ENCODE peak calls at places on chromosomes 13 and 19, in nine cellular contexts. E is ACHN; O is left lung; C is activated T-helper 2 cell treated with anti-CD3 and anti-CD28 coated beads, Interferon-gamma antibody, Interleukin-2, Interleukin-4, amounts not matched to agents 10 μg/mL and 5 μg/mL and 100 μg/mL, durations not matched to agents 14 hours and 24 hours and 36 hours; J is neuronal stem cell; K is HCT116; Y is EL; Z is GM12865; M is astrocyte of the spinal cord. Q is an unnamed sample.

GRCh38 chr13:114313061-114313860 is 1.0 kb upstream of the CHAMP1 start:
- DNase-seq in E (peak; percentile 17), O (no peak), C (no peak), J (no peak), K (no peak), Y (peak; percentile 55), Z (peak; percentile 83), M (no peak), Q (peak; percentile 7)

GRCh38 chr13:67069117-67069767 is 160.9 kb downstream of the PCDH9 start:
- DNase-seq in E (no peak), O (no peak), C (no peak), J (no peak), K (no peak), Y (no peak), Z (no peak), M (no peak), Q (no peak)

GRCh38 chr19:594265-594870 is 4.7 kb downstream of the HCN2 start:
- DNase-seq in E (no peak), O (no peak), C (no peak), J (no peak), K (no peak), Y (no peak), Z (no peak), M (no peak), Q (no peak)

GRCh38 chr13:42847891-42848663 is 66.7 kb downstream of the FAM216B start:
- DNase-seq in E (no peak), O (no peak), C (no peak), J (no peak), K (no peak), Y (no peak), Z (no peak), M (peak; percentile 63), Q (no peak)

GRCh38 chr13:75341025-75341424 is 140.9 kb downstream of the TBC1D4 start:
- DNase-seq in E (no peak), O (no peak), C (no peak), J (no peak), K (no peak), Y (no peak), Z (peak; percentile 66), M (no peak), Q (no peak)

GRCh38 chr13:27839809-27840467 is 47.7 kb downstream of the GSX1 start:
- DNase-seq in E (peak; percentile 1), O (no peak), C (no peak), J (no peak), K (peak; percentile 36), Y (peak; percentile 15), Z (no peak), M (peak; percentile 35), Q (no peak)

GRCh38 chr19:23286477-23286876 is 36.3 kb upstream of the ZNF724 start:
- DNase-seq in E (peak; percentile 8), O (no peak), C (no peak), J (no peak), K (no peak), Y (no peak), Z (peak; percentile 15), M (no peak), Q (no peak)

GRCh38 chr19:19110410-19111137 is 27.7 kb downstream of the TMEM161A start:
- DNase-seq in E (peak; percentile 33), O (no peak), C (no peak), J (no peak), K (no peak), Y (no peak), Z (peak; percentile 35), M (no peak), Q (no peak)

GRCh38 chr13:78024996-78025395 is 106.4 kb upstream of the EDNRB start:
- DNase-seq in E (no peak), O (no peak), C (no peak), J (no peak), K (no peak), Y (no peak), Z (no peak), M (no peak), Q (no peak)

GRCh38 chr13:112102243-112102642 is 35.3 kb downstream of the SOX1 start:
- DNase-seq in E (no peak), O (no peak), C (no peak), J (no peak), K (peak; percentile 7), Y (no peak), Z (no peak), M (no peak), Q (peak; percentile 40)

GRCh38 chr13:23516190-23516589 is 54.0 kb upstream of the TNFRSF19 start:
- DNase-seq in E (no peak), O (no peak), C (no peak), J (no peak), K (no peak), Y (no peak), Z (no peak), M (peak; percentile 33), Q (no peak)

GRCh38 chr13:73372691-73373627 is 314.2 kb downstream of the KLF5 start:
- DNase-seq in E (no peak), O (no peak), C (no peak), J (no peak), K (no peak), Y (no peak), Z (no peak), M (no peak), Q (no peak)

GRCh38 chr13:28140433-28141125 is 2.2 kb downstream of the PAN3 start:
- DNase-seq in E (peak; percentile 58), O (no peak), C (no peak), J (no peak), K (no peak), Y (no peak), Z (no peak), M (no peak), Q (peak; percentile 17)

GRCh38 chr13:27728271-27728670 is 64.0 kb upstream of the GSX1 start:
- DNase-seq in E (no peak), O (no peak), C (no peak), J (peak; percentile 36), K (no peak), Y (no peak), Z (no peak), M (no peak), Q (peak; percentile 32)

GRCh38 chr19:56942749-56943148 is 102.2 kb upstream of the PEG3 start:
- DNase-seq in E (no peak), O (peak; percentile 92), C (no peak), J (peak; percentile 62), K (no peak), Y (peak; percentile 14), Z (peak; percentile 5), M (no peak), Q (no peak)

GRCh38 chr19:51327066-51327985 is 14.6 kb downstream of the VSIG10L start:
- DNase-seq in E (no peak), O (peak; percentile 84), C (peak; percentile 66), J (peak; percentile 48), K (no peak), Y (peak; percentile 12), Z (peak; percentile 63), M (no peak), Q (no peak)

GRCh38 chr19:1862068-1862423 is 1.3 kb downstream of the KLF16 start:
- DNase-seq in E (no peak), O (no peak), C (no peak), J (no peak), K (no peak), Y (no peak), Z (no peak), M (no peak), Q (peak; percentile 18)

GRCh38 chr13:84192125-84192524 is 309.9 kb upstream of the SLITRK1 start:
- DNase-seq in E (peak; percentile 1), O (no peak), C (no peak), J (no peak), K (no peak), Y (peak; percentile 95), Z (no peak), M (peak; percentile 86), Q (no peak)

GRCh38 chr19:19115954-19116353 is 22.3 kb downstream of the TMEM161A start:
- DNase-seq in E (peak; percentile 25), O (peak; percentile 70), C (peak; percentile 27), J (no peak), K (no peak), Y (peak; percentile 17), Z (peak; percentile 60), M (no peak), Q (no peak)

Q was measured in HT-29.